ENCODE peak calls at places on chromosomes 4 and X, in five cellular contexts. H is NCI-H2029, P is HCT116, I is aorta, M is NCI-H2081 treated with DMSO at 0.1 percent for 48 hours. Y is an unnamed sample.

GRCh38 chr4:107130157-107130556 is 94.0 kb upstream of the DKK2 start:
- DNase-seq in P (no peak), I (no peak), M (no peak), H (no peak), Y (no peak)

GRCh38 chr4:123976285-123976684 is 579.7 kb downstream of the SPRY1 start:
- DNase-seq in M (peak; percentile 64), H (no peak), I (no peak), P (no peak), Y (no peak)

GRCh38 chr4:84530871-84531270 is 31.8 kb upstream of the NKX6-1 start:
- DNase-seq in H (no peak), I (no peak), M (no peak), P (no peak), Y (no peak)

GRCh38 chr4:43132010-43132582 is 239.6 kb downstream of the GRXCR1 start:
- DNase-seq in I (peak; percentile 62), P (peak; percentile 8), H (peak; percentile 24), M (peak; percentile 71), Y (peak; percentile 25)

GRCh38 chrX:48540015-48540350 is 469 bp downstream of the TBC1D25 start:
- DNase-seq in M (no peak), I (no peak), H (no peak), P (peak; percentile 12), Y (no peak)

GRCh38 chr4:104416725-104417363 is 77.8 kb downstream of the CXXC4 start:
- DNase-seq in P (no peak), M (no peak), H (no peak), I (no peak), Y (no peak)

GRCh38 chrX:136546369-136546768 is 14.4 kb downstream of the VGLL1 start:
- DNase-seq in I (no peak), P (no peak), H (no peak), M (no peak), Y (no peak)

GRCh38 chr4:81214518-81215218 is 354 bp downstream of the PRKG2 start:
- DNase-seq in M (no peak), P (no peak), I (no peak), H (no peak), Y (no peak)

GRCh38 chr4:15918484-15919129 is 19.9 kb downstream of the FGFBP1 start:
- DNase-seq in M (no peak), H (no peak), P (no peak), I (no peak), Y (no peak)

GRCh38 chrX:9342581-9343051 is 122.2 kb upstream of the TBL1X start:
- DNase-seq in H (peak; percentile 77), M (no peak), I (peak; percentile 93), P (peak; percentile 71), Y (peak; percentile 28)

GRCh38 chr4:76943790-76944189 is 5.8 kb upstream of the SEPTIN11 start:
- DNase-seq in M (no peak), P (no peak), H (no peak), I (no peak), Y (no peak)

GRCh38 chrX:72169008-72169728 is 12.4 kb upstream of the PIN4 start:
- DNase-seq in P (no peak), I (no peak), M (no peak), H (peak; percentile 8), Y (no peak)

GRCh38 chr4:9765091-9765490 is 16.3 kb upstream of the DRD5 start:
- DNase-seq in I (no peak), M (no peak), H (no peak), P (peak; percentile 31), Y (no peak)

GRCh38 chrX:12292996-12293765 is 154.9 kb downstream of the FRMPD4 start:
- DNase-seq in M (no peak), H (no peak), P (no peak), I (no peak), Y (no peak)

GRCh38 chr4:71229477-71230257 is 109.2 kb upstream of the SLC4A4 start:
- DNase-seq in H (no peak), I (no peak), P (peak; percentile 7), M (no peak), Y (peak; percentile 33)

GRCh38 chrX:17494231-17494630 is 119.2 kb downstream of the NHS start:
- DNase-seq in M (no peak), P (no peak), H (no peak), I (no peak), Y (no peak)

GRCh38 chrX:43266487-43266886 is 389.6 kb upstream of the MAOA start:
- DNase-seq in I (no peak), H (no peak), P (no peak), M (no peak), Y (no peak)

GRCh38 chr4:176792348-176793059 is at the start of gene VEGFC:
- DNase-seq in H (no peak), I (peak; percentile 61), M (no peak), P (no peak), Y (no peak)

GRCh38 chr4:147948336-147948735 is 216.4 kb downstream of the ARHGAP10 start:
- DNase-seq in I (no peak), M (no peak), H (no peak), P (no peak), Y (no peak)